ENCODE peak calls at places on chromosomes 4 and X, in six cellular contexts. One of them, this sample, is unnamed.

GRCh38 chr4:1047976-1048780 is 36.8 kb downstream of the FGFRL1 start:
- DNase-seq in fibroblast of pulmonary artery: no peak
- DNase-seq in GM20000: no peak
- DNase-seq in Calu3: no peak
- DNase-seq in MCF 10A: no peak
- DNase-seq in epithelial cell of esophagus: no peak
- DNase-seq in this sample: no peak

GRCh38 chrX:4935846-4936245 is 1222.4 kb upstream of the PRKX start:
- DNase-seq in fibroblast of pulmonary artery: no peak
- DNase-seq in Calu3: no peak
- DNase-seq in epithelial cell of esophagus: peak; percentile 26
- DNase-seq in GM20000: no peak
- DNase-seq in MCF 10A: peak; percentile 0
- DNase-seq in this sample: no peak

GRCh38 chr4:78864405-78865024 is 74.7 kb downstream of the PAQR3 start:
- DNase-seq in epithelial cell of esophagus: peak; percentile 83
- DNase-seq in Calu3: peak; percentile 23
- DNase-seq in fibroblast of pulmonary artery: peak; percentile 91
- DNase-seq in GM20000: peak; percentile 18
- DNase-seq in MCF 10A: peak; percentile 78
- DNase-seq in this sample: peak; percentile 39

GRCh38 chr4:137203601-137204000 is 328.7 kb downstream of the PCDH18 start:
- DNase-seq in epithelial cell of esophagus: no peak
- DNase-seq in fibroblast of pulmonary artery: peak; percentile 24
- DNase-seq in GM20000: no peak
- DNase-seq in Calu3: no peak
- DNase-seq in MCF 10A: no peak
- DNase-seq in this sample: no peak

GRCh38 chr4:95193391-95194224 is 355.2 kb downstream of the UNC5C start:
- DNase-seq in epithelial cell of esophagus: no peak
- DNase-seq in MCF 10A: no peak
- DNase-seq in GM20000: no peak
- DNase-seq in fibroblast of pulmonary artery: no peak
- DNase-seq in Calu3: no peak
- DNase-seq in this sample: no peak

GRCh38 chrX:13369541-13370140 is 49.8 kb upstream of the ATXN3L start:
- DNase-seq in epithelial cell of esophagus: no peak
- DNase-seq in MCF 10A: no peak
- DNase-seq in fibroblast of pulmonary artery: no peak
- DNase-seq in Calu3: no peak
- DNase-seq in GM20000: no peak
- DNase-seq in this sample: no peak

GRCh38 chr4:43496188-43496587 is 603.7 kb downstream of the GRXCR1 start:
- DNase-seq in fibroblast of pulmonary artery: peak; percentile 8
- DNase-seq in GM20000: peak; percentile 5
- DNase-seq in epithelial cell of esophagus: no peak
- DNase-seq in Calu3: no peak
- DNase-seq in MCF 10A: no peak
- DNase-seq in this sample: peak; percentile 9

GRCh38 chrX:147403075-147403474 is 508.6 kb upstream of the FMR1 start:
- DNase-seq in fibroblast of pulmonary artery: no peak
- DNase-seq in GM20000: no peak
- DNase-seq in Calu3: no peak
- DNase-seq in epithelial cell of esophagus: no peak
- DNase-seq in MCF 10A: peak; percentile 30
- DNase-seq in this sample: no peak

GRCh38 chrX:39753296-39753996 is 344.3 kb downstream of the BCOR start:
- DNase-seq in GM20000: no peak
- DNase-seq in epithelial cell of esophagus: peak; percentile 52
- DNase-seq in Calu3: peak; percentile 65
- DNase-seq in MCF 10A: no peak
- DNase-seq in fibroblast of pulmonary artery: peak; percentile 62
- DNase-seq in this sample: no peak

GRCh38 chr4:186727977-186728519 is 4.4 kb upstream of the FAT1 start:
- DNase-seq in epithelial cell of esophagus: peak; percentile 77
- DNase-seq in MCF 10A: peak; percentile 69
- DNase-seq in Calu3: peak; percentile 55
- DNase-seq in GM20000: no peak
- DNase-seq in fibroblast of pulmonary artery: peak; percentile 51
- DNase-seq in this sample: no peak

GRCh38 chrX:21968333-21968732 is 27.8 kb downstream of the SMS start:
- DNase-seq in fibroblast of pulmonary artery: no peak
- DNase-seq in epithelial cell of esophagus: no peak
- DNase-seq in Calu3: no peak
- DNase-seq in GM20000: no peak
- DNase-seq in MCF 10A: no peak
- DNase-seq in this sample: no peak

GRCh38 chrX:68686684-68687045 is 39.2 kb downstream of the STARD8 start:
- DNase-seq in Calu3: no peak
- DNase-seq in fibroblast of pulmonary artery: peak; percentile 55
- DNase-seq in GM20000: peak; percentile 17
- DNase-seq in epithelial cell of esophagus: peak; percentile 18
- DNase-seq in MCF 10A: no peak
- DNase-seq in this sample: peak; percentile 26

GRCh38 chr4:156021298-156021697 is 67.6 kb upstream of the CTSO start:
- DNase-seq in Calu3: peak; percentile 50
- DNase-seq in epithelial cell of esophagus: peak; percentile 15
- DNase-seq in GM20000: no peak
- DNase-seq in fibroblast of pulmonary artery: no peak
- DNase-seq in MCF 10A: no peak
- DNase-seq in this sample: no peak

GRCh38 chr4:157076578-157076947 is 613 bp downstream of the GLRB start:
- DNase-seq in GM20000: peak; percentile 21
- DNase-seq in MCF 10A: peak; percentile 38
- DNase-seq in epithelial cell of esophagus: peak; percentile 14
- DNase-seq in Calu3: peak; percentile 44
- DNase-seq in fibroblast of pulmonary artery: no peak
- DNase-seq in this sample: peak; percentile 8

GRCh38 chr4:92235741-92236140 is 68.0 kb upstream of the GRID2 start:
- DNase-seq in fibroblast of pulmonary artery: peak; percentile 40
- DNase-seq in GM20000: no peak
- DNase-seq in epithelial cell of esophagus: no peak
- DNase-seq in MCF 10A: no peak
- DNase-seq in Calu3: no peak
- DNase-seq in this sample: no peak

GRCh38 chr4:109156346-109156745 is 146.1 kb downstream of the COL25A1 start:
- DNase-seq in epithelial cell of esophagus: no peak
- DNase-seq in MCF 10A: no peak
- DNase-seq in GM20000: no peak
- DNase-seq in Calu3: no peak
- DNase-seq in fibroblast of pulmonary artery: no peak
- DNase-seq in this sample: no peak

GRCh38 chrX:23634181-23634580 is 33.1 kb upstream of the PRDX4 start:
- DNase-seq in Calu3: no peak
- DNase-seq in fibroblast of pulmonary artery: peak; percentile 3
- DNase-seq in epithelial cell of esophagus: peak; percentile 2
- DNase-seq in MCF 10A: peak; percentile 15
- DNase-seq in GM20000: peak; percentile 2
- DNase-seq in this sample: peak; percentile 26

GRCh38 chrX:100413231-100413630 is 3.2 kb upstream of the PCDH19 start:
- DNase-seq in epithelial cell of esophagus: peak; percentile 64
- DNase-seq in GM20000: peak; percentile 52
- DNase-seq in fibroblast of pulmonary artery: peak; percentile 74
- DNase-seq in MCF 10A: peak; percentile 77
- DNase-seq in Calu3: peak; percentile 38
- DNase-seq in this sample: peak; percentile 47

GRCh38 chr4:2364654-2365053 is 53.8 kb downstream of the ZFYVE28 start:
- DNase-seq in fibroblast of pulmonary artery: peak; percentile 53
- DNase-seq in epithelial cell of esophagus: peak; percentile 39
- DNase-seq in MCF 10A: no peak
- DNase-seq in GM20000: peak; percentile 69
- DNase-seq in Calu3: no peak
- DNase-seq in this sample: peak; percentile 72

GRCh38 chrX:70141373-70141772 is 8.1 kb downstream of the IGBP1 start:
- DNase-seq in MCF 10A: no peak
- DNase-seq in epithelial cell of esophagus: no peak
- DNase-seq in Calu3: no peak
- DNase-seq in GM20000: no peak
- DNase-seq in fibroblast of pulmonary artery: no peak
- DNase-seq in this sample: no peak

GRCh38 chrX:155535866-155536265 is 76.9 kb downstream of the TMLHE start:
- DNase-seq in MCF 10A: peak; percentile 6
- DNase-seq in fibroblast of pulmonary artery: no peak
- DNase-seq in GM20000: no peak
- DNase-seq in Calu3: no peak
- DNase-seq in epithelial cell of esophagus: peak; percentile 64
- DNase-seq in this sample: no peak

GRCh38 chr4:42397635-42398447 is 553 bp downstream of the SHISA3 start:
- DNase-seq in epithelial cell of esophagus: peak; percentile 29
- DNase-seq in Calu3: peak; percentile 6
- DNase-seq in MCF 10A: no peak
- DNase-seq in fibroblast of pulmonary artery: peak; percentile 49
- DNase-seq in GM20000: peak; percentile 51
- DNase-seq in this sample: peak; percentile 57

GRCh38 chr4:42398448-42399355 is 1.4 kb downstream of the SHISA3 start:
- DNase-seq in GM20000: no peak
- DNase-seq in fibroblast of pulmonary artery: no peak
- DNase-seq in epithelial cell of esophagus: no peak
- DNase-seq in MCF 10A: no peak
- DNase-seq in Calu3: no peak
- DNase-seq in this sample: no peak

GRCh38 chr4:42404001-42404400 is 6.7 kb downstream of the SHISA3 start:
- DNase-seq in Calu3: no peak
- DNase-seq in fibroblast of pulmonary artery: no peak
- DNase-seq in MCF 10A: no peak
- DNase-seq in epithelial cell of esophagus: no peak
- DNase-seq in GM20000: no peak
- DNase-seq in this sample: no peak

GRCh38 chr4:42399393-42399792 is 2.1 kb downstream of the SHISA3 start:
- DNase-seq in MCF 10A: no peak
- DNase-seq in Calu3: no peak
- DNase-seq in GM20000: no peak
- DNase-seq in epithelial cell of esophagus: no peak
- DNase-seq in fibroblast of pulmonary artery: no peak
- DNase-seq in this sample: no peak

DNA sequence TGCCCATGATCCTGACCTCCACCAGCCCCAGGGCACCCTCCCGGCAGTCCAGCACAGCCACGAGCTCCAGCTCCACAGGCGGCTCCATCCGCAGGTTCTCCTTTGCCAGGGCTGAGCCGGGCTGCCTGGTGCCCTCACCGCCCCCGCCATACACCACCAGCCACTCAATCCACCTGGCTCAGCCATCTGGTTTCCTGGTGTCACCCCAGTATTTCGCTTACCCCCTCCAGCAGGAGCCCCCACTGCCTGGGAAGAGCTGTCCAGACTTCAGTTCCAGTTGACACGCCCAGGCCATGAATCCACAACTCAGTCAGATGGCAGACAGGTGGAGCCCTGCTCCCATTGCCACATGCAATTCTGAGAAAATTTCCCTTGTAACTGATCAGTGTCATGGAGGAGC is 3.9 kb downstream of the SHISA3 start:
- DNase-seq in fibroblast of pulmonary artery: no peak
- DNase-seq in epithelial cell of esophagus: peak; percentile 49
- DNase-seq in MCF 10A: peak; percentile 50
- DNase-seq in Calu3: no peak
- DNase-seq in GM20000: no peak
- DNase-seq in this sample: no peak
- TF ChIP-seq CTCF in fibroblast of pulmonary artery: peak; percentile 14
- TF ChIP-seq CTCF in epithelial cell of esophagus: peak; percentile 43
- TF ChIP-seq CTCF in MCF 10A: no peak
- TF ChIP-seq CTCF in Calu3: no peak
- TF ChIP-seq CTCF in GM20000: no peak
- TF ChIP-seq CTCF in this sample: no peak

GRCh38 chr4:129218897-129219296 is 122.9 kb downstream of the C4orf33 start:
- DNase-seq in MCF 10A: no peak
- DNase-seq in fibroblast of pulmonary artery: peak; percentile 29
- DNase-seq in Calu3: no peak
- DNase-seq in GM20000: no peak
- DNase-seq in epithelial cell of esophagus: no peak
- DNase-seq in this sample: no peak

GRCh38 chr4:129223955-129224354 is 128.0 kb downstream of the C4orf33 start:
- DNase-seq in MCF 10A: peak; percentile 4
- DNase-seq in epithelial cell of esophagus: no peak
- DNase-seq in fibroblast of pulmonary artery: no peak
- DNase-seq in GM20000: no peak
- DNase-seq in Calu3: no peak
- DNase-seq in this sample: no peak

GRCh38 chr4:129220254-129220653 is 124.3 kb downstream of the C4orf33 start:
- DNase-seq in Calu3: no peak
- DNase-seq in epithelial cell of esophagus: no peak
- DNase-seq in fibroblast of pulmonary artery: no peak
- DNase-seq in GM20000: no peak
- DNase-seq in MCF 10A: no peak
- DNase-seq in this sample: no peak

GRCh38 chr4:129213692-129214091 is 117.7 kb downstream of the C4orf33 start:
- DNase-seq in Calu3: no peak
- DNase-seq in epithelial cell of esophagus: no peak
- DNase-seq in fibroblast of pulmonary artery: no peak
- DNase-seq in MCF 10A: no peak
- DNase-seq in GM20000: no peak
- DNase-seq in this sample: no peak

DNA sequence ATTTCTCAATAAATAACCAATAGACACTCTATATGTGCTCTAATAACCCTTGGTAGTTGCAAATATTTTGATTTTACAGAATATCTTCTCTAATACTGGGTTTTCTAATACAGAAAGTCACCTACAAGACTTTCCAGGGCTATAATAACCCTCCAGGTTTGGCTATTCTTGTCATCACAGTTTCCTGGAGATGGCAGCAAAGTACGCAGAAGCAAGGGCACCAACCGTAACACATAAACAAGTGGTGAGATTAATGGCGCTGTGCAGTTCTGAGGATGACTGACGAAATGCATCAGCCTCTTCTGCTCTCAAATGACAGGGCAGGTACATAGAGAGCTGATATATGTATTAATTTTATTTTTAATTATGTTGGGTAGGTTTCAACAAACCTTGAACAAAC is 122.4 kb downstream of the C4orf33 start:
- DNase-seq in epithelial cell of esophagus: peak; percentile 35
- DNase-seq in GM20000: no peak
- DNase-seq in MCF 10A: no peak
- DNase-seq in Calu3: peak; percentile 24
- DNase-seq in fibroblast of pulmonary artery: peak; percentile 18
- DNase-seq in this sample: no peak
- TF ChIP-seq CTCF in epithelial cell of esophagus: no peak
- TF ChIP-seq CTCF in GM20000: no peak
- TF ChIP-seq CTCF in MCF 10A: no peak
- TF ChIP-seq CTCF in Calu3: no peak
- TF ChIP-seq CTCF in fibroblast of pulmonary artery: peak; percentile 1
- TF ChIP-seq CTCF in this sample: no peak

GRCh38 chr4:176099314-176099713 is 33.7 kb downstream of the WDR17 start:
- DNase-seq in epithelial cell of esophagus: peak; percentile 5
- DNase-seq in MCF 10A: no peak
- DNase-seq in fibroblast of pulmonary artery: no peak
- DNase-seq in Calu3: no peak
- DNase-seq in GM20000: no peak
- DNase-seq in this sample: no peak
- TF ChIP-seq CTCF in epithelial cell of esophagus: peak; percentile 28
- TF ChIP-seq CTCF in MCF 10A: no peak
- TF ChIP-seq CTCF in fibroblast of pulmonary artery: peak; percentile 19
- TF ChIP-seq CTCF in Calu3: no peak
- TF ChIP-seq CTCF in GM20000: no peak
- TF ChIP-seq CTCF in this sample: no peak

GRCh38 chr4:3868146-3868840 is 102.1 kb downstream of the ADRA2C start:
- DNase-seq in MCF 10A: no peak
- DNase-seq in Calu3: no peak
- DNase-seq in epithelial cell of esophagus: no peak
- DNase-seq in GM20000: no peak
- DNase-seq in fibroblast of pulmonary artery: no peak
- DNase-seq in this sample: no peak
- TF ChIP-seq CTCF in MCF 10A: no peak
- TF ChIP-seq CTCF in Calu3: no peak
- TF ChIP-seq CTCF in epithelial cell of esophagus: no peak
- TF ChIP-seq CTCF in GM20000: no peak
- TF ChIP-seq CTCF in fibroblast of pulmonary artery: no peak
- TF ChIP-seq CTCF in this sample: no peak

GRCh38 chrX:150127216-150127615 is 188.9 kb upstream of the EOLA2 start:
- DNase-seq in fibroblast of pulmonary artery: no peak
- DNase-seq in Calu3: no peak
- DNase-seq in GM20000: no peak
- DNase-seq in MCF 10A: no peak
- DNase-seq in epithelial cell of esophagus: no peak
- DNase-seq in this sample: no peak
- TF ChIP-seq CTCF in fibroblast of pulmonary artery: no peak
- TF ChIP-seq CTCF in Calu3: no peak
- TF ChIP-seq CTCF in GM20000: no peak
- TF ChIP-seq CTCF in MCF 10A: no peak
- TF ChIP-seq CTCF in epithelial cell of esophagus: no peak
- TF ChIP-seq CTCF in this sample: no peak